ENCODE peak calls at places on chromosomes 6 and 20, in six cellular contexts. C, N, B, Z, U and A are unnamed samples.

GRCh38 chr20:46348972-46349741 is 40.9 kb upstream of the CDH22 start:
- DNase-seq in U (peak), C (peak), Z (peak), N (peak), B (peak), A (no peak)

GRCh38 chr6:145206247-145206907 is 528.9 kb downstream of the EPM2A start:
- DNase-seq in U (no peak), C (no peak), N (peak), B (no peak), Z (no peak), A (no peak)

GRCh38 chr6:112332274-112332673 is 14.9 kb upstream of the RFPL4B start:
- DNase-seq in U (no peak), N (no peak), B (no peak), Z (no peak), C (no peak), A (no peak)

GRCh38 chr20:1324598-1325172 is 4.3 kb downstream of the SDCBP2 start:
- DNase-seq in N (no peak), C (no peak), B (peak), Z (no peak), U (no peak), A (no peak)

GRCh38 chr6:103800131-103800670 is 1059.5 kb downstream of the HACE1 start:
- DNase-seq in C (no peak), B (no peak), Z (no peak), U (no peak), N (no peak), A (no peak)

GRCh38 chr6:49327005-49327404 is 136.0 kb downstream of the MMUT start:
- DNase-seq in U (no peak), Z (no peak), N (no peak), C (no peak), B (no peak), A (no peak)

GRCh38 chr6:65709099-65709830 is 2.2 kb upstream of the EYS start:
- DNase-seq in C (no peak), N (no peak), U (no peak), Z (no peak), B (no peak), A (no peak)

GRCh38 chr20:41293269-41294037 is 24.1 kb downstream of the ZHX3 start:
- DNase-seq in C (no peak), U (no peak), Z (no peak), B (no peak), N (peak), A (no peak)

DNA sequence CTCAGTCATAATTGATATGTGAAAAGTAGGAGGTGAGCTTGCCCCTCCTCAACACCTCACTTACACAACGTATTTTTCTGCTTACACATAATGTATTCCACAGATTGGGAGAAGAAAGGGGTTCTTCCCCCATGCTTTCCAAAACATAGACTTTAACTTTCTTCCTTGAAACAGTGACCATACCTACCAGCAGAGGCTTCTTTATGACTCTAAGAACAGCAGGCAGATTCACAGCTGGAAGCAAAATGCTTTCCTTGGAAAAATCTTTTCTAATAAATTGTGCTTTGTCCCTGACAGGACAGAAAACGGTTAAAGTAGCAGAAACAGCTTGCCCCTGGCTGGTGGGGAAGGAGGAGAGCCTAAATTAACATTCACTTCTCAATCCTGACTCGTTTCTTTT is 629.1 kb upstream of the IMPG1 start:
- DNase-seq in N (no peak), C (no peak), Z (no peak), B (no peak), U (no peak), A (no peak)
- TF ChIP-seq CTCF in N (no peak), C (no peak), Z (no peak), B (no peak), U (no peak), A (no peak)

GRCh38 chr6:39873439-39873838 is 60.8 kb downstream of the MOCS1 start:
- DNase-seq in U (no peak), B (no peak), Z (no peak), C (no peak), N (no peak), A (no peak)

GRCh38 chr6:39876111-39876510 is 58.2 kb downstream of the MOCS1 start:
- DNase-seq in C (no peak), N (no peak), B (no peak), U (no peak), Z (no peak), A (no peak)

GRCh38 chr6:39865011-39865888 is 69.0 kb downstream of the MOCS1 start:
- DNase-seq in U (peak), N (peak), B (peak), Z (peak), C (peak), A (no peak)

GRCh38 chr6:39867592-39867991 is 66.7 kb downstream of the MOCS1 start:
- DNase-seq in N (no peak), C (no peak), Z (no peak), U (no peak), B (no peak), A (no peak)

DNA sequence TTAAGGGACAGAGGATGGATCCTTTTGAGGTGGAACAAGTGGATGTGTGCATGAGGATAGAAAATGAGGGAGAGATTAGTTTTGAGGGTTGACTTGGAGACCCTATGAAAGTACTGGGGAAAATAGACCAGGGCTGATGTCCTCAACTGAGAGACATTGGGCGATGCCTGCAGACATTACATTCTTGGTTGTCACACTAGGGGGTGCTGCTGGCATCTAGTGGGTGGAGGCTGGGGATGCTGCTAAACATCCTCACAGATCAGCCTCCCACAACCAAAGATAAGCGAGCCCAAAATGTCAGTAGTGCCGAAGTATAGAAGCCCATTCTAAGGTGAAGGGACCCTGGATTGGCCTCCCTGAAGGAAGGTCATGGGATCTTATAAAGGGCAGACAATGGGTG is 63.3 kb downstream of the MOCS1 start:
- DNase-seq in Z (no peak), C (no peak), N (no peak), B (no peak), U (no peak), A (no peak)
- TF ChIP-seq CTCF in Z (no peak), C (no peak), N (no peak), B (no peak), U (no peak), A (no peak)

GRCh38 chr20:18284805-18285533 is 3.4 kb upstream of the ZNF133 start:
- DNase-seq in C (no peak), B (no peak), U (no peak), Z (no peak), N (no peak), A (no peak)

GRCh38 chr20:18288748-18289705 is 700 bp downstream of the ZNF133 start:
- DNase-seq in U (peak), B (no peak), C (no peak), Z (peak), N (peak), A (no peak)

GRCh38 chr20:18287546-18287914 is 797 bp upstream of the ZNF133 start:
- DNase-seq in U (no peak), Z (no peak), B (no peak), C (no peak), N (no peak), A (no peak)

GRCh38 chr20:18287915-18288747 is at the start of gene ZNF133:
- DNase-seq in Z (peak), N (peak), C (peak), B (peak), U (peak), A (peak)
- TF ChIP-seq CTCF in Z (peak), N (peak), C (no peak), B (no peak), U (peak), A (no peak)

GRCh38 chr20:33059741-33060390 is 6.2 kb downstream of the BPIFB3 start:
- DNase-seq in B (no peak), U (no peak), N (no peak), Z (no peak), C (no peak), A (no peak)
- TF ChIP-seq CTCF in B (no peak), U (no peak), N (no peak), Z (no peak), C (no peak), A (no peak)

DNA sequence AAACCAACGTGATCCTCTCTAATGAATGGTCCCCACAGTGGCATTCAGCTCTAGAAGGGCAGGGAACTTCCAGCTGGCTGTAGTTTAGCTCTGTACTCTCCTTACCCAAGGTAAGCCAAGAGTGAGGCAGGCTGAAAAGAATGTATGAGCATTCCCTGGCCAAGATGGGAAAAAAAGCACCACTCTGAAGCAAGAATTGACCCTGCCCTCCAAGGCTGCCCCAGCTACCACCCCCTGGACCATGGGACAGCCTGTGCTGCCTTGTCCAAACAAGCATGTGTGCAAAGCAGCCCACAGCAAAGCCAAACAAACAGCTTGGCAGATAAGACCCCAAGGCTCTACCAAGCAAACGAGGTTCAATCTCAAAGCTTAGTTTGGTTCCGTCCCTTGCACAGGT is 73.9 kb downstream of the GFOD1 start:
- DNase-seq in N (no peak), U (no peak), B (no peak), C (no peak), Z (no peak), A (no peak)
- TF ChIP-seq CTCF in N (no peak), U (no peak), B (no peak), C (no peak), Z (no peak), A (no peak)

DNA sequence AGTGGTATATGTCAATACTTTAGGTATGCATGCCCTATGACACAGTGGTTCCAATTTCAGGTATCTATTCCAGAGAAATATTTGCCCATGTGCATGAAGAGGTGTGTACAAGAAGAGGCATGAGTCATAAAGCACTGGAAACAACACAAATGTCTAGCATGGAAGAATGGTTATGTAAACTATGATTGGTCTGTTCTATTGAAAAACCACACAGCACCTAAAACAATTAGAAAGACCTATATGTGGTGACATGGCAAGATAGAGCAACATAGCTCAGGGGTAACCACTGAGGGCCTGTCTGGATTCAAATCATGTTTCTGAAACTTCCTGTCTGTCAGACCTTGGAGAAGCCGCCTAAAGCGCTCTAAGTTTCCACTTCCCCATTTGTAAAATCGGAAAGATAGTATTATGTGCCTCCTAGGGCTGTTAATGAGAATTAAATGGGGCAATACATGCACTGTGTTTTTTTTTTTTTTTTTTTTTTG is 76.0 kb upstream of the SHLD1 start:
- DNase-seq in Z (no peak), B (no peak), U (no peak), N (no peak), C (no peak), A (no peak)
- TF ChIP-seq CTCF in Z (no peak), B (no peak), U (no peak), N (no peak), C (no peak), A (no peak)

DNA sequence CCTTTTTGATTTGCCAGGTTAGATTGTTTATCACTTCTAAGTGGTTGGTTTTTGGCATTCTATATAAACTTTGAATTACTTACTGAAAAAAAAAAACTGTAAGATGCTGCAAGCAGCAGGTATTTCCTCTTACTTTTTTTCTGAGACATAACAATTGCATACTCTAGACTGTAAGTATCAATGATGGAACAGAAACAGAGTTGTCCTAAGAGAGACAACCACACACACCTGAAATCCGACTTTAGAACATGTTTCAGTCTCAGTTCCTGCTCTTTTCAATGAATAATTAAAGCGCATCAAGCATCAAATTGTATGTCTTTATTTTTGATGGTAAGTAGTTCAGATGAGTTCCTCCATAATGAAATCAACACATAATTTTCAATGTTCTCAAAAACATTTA is 105.3 kb upstream of the KHDRBS2 start:
- DNase-seq in B (no peak), C (no peak), N (no peak), Z (no peak), U (no peak), A (no peak)
- TF ChIP-seq CTCF in B (no peak), C (no peak), N (no peak), Z (no peak), U (no peak), A (no peak)

DNA sequence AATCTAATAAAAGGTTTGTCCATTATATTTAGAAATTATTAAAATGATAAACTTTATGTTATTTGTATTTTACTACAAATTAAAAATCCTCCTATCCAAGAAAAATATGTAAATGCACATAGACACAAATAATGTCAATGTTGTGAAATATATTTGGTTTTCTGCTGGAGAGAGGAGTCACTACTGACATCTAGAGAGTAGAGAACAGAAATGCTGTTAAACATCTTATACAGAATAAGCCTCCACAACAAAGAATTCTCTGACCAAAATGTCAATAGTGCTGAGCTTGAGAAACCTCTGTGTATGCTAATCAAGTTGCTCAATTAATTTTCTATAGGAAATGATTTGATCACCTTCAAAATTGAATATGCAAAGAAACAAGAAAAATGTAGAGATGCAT is 12.4 kb downstream of the HTR1B start:
- DNase-seq in B (no peak), N (no peak), Z (no peak), U (no peak), C (no peak), A (no peak)
- TF ChIP-seq CTCF in B (no peak), N (no peak), Z (peak), U (no peak), C (no peak), A (no peak)

DNA sequence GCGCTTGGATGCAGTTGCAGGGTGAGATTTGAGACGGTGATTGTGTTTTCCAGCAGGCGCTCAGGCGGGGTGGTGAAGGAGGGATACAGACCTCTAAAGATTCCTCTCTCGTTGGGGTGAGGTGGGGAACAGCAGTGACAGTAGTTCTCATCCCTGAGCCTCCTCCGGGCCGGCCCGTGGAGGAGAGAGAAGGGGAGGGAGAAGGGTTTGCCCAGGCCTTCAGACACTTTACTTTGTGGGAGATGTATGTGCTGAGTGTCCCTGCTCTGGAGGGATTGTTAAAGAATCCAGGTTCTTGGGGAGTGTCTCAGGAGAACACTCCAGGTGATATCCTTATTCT is 41.0 kb downstream of the PSMB9 start:
- DNase-seq in B (no peak), U (no peak), N (no peak), Z (no peak), C (no peak), A (no peak)
- TF ChIP-seq CTCF in B (no peak), U (no peak), N (no peak), Z (no peak), C (no peak), A (no peak)